ENCODE peak calls at places on chromosomes 6 and 20, in eight cellular contexts. Q is hepatocyte, O is fibroblast of villous mesenchyme, W is pancreas, V is uterus, Z is upper lobe of right lung, B is lower lobe of right lung, G is heart left ventricle. E is an unnamed sample.

GRCh38 chr6:46799657-46800056 is 6.5 kb downstream of the MEP1A start:
- DNase-seq in Z (no peak), O (no peak), G (no peak), V (no peak), W (no peak), Q (no peak), B (no peak), E (no peak)

GRCh38 chr20:46220808-46221207 is 87.5 kb downstream of the CDH22 start:
- DNase-seq in B (no peak), O (no peak), Z (no peak), Q (no peak), G (no peak), W (no peak), V (no peak), E (no peak)

GRCh38 chr6:143183735-143184134 is 123.0 kb downstream of the AIG1 start:
- DNase-seq in Q (no peak), W (no peak), V (no peak), B (no peak), Z (no peak), O (no peak), G (no peak), E (peak; percentile 50)

GRCh38 chr6:170267688-170268087 is 23.2 kb downstream of the DLL1 start:
- DNase-seq in O (no peak), G (no peak), Q (no peak), V (no peak), W (no peak), Z (no peak), B (peak; percentile 18), E (no peak)

GRCh38 chr6:34360556-34360955 is 31.9 kb downstream of the NUDT3 start:
- DNase-seq in W (no peak), Z (no peak), B (no peak), V (no peak), Q (no peak), G (no peak), O (peak; percentile 81), E (no peak)

GRCh38 chr20:856361-856775 is 22.9 kb downstream of the FAM110A start:
- DNase-seq in B (peak; percentile 60), Q (no peak), O (peak; percentile 36), V (no peak), Z (peak; percentile 76), G (no peak), W (no peak), E (no peak)

GRCh38 chr6:20159781-20160540 is 52.3 kb downstream of the MBOAT1 start:
- DNase-seq in W (no peak), O (peak; percentile 67), Z (no peak), G (no peak), B (no peak), Q (no peak), V (no peak), E (no peak)

GRCh38 chr6:54020311-54020710 is 90.9 kb upstream of the MLIP start:
- DNase-seq in Q (no peak), W (no peak), G (no peak), V (no peak), B (no peak), Z (no peak), O (peak; percentile 52), E (peak; percentile 10)

GRCh38 chr20:59752101-59752586 is 147.8 kb downstream of the PHACTR3 start:
- DNase-seq in G (peak; percentile 58), O (no peak), B (peak; percentile 63), V (no peak), Z (no peak), Q (no peak), W (peak; percentile 25), E (no peak)

GRCh38 chr6:1322725-1323219 is 10.9 kb downstream of the FOXQ1 start:
- DNase-seq in W (no peak), G (no peak), Z (no peak), Q (peak; percentile 67), O (peak; percentile 72), B (no peak), V (no peak), E (no peak)

GRCh38 chr6:30748851-30749540 is 4.6 kb upstream of the IER3 start:
- DNase-seq in Z (no peak), V (no peak), G (no peak), Q (no peak), B (no peak), W (no peak), O (no peak), E (no peak)

GRCh38 chr6:71043902-71044301 is 87.0 kb upstream of the B3GAT2 start:
- DNase-seq in Z (no peak), B (no peak), V (no peak), Q (no peak), W (no peak), O (no peak), G (no peak), E (no peak)

GRCh38 chr6:18845891-18846290 is 458.7 kb downstream of the RNF144B start:
- DNase-seq in Z (no peak), V (no peak), O (no peak), G (no peak), B (no peak), W (no peak), Q (no peak), E (no peak)

GRCh38 chr6:117518870-117519269 is 36.4 kb downstream of the DCBLD1 start:
- DNase-seq in B (no peak), G (no peak), Z (no peak), W (no peak), V (no peak), O (no peak), Q (no peak), E (no peak)

GRCh38 chr6:35449287-35449881 is 2.8 kb upstream of the FANCE start:
- DNase-seq in W (no peak), B (no peak), G (no peak), Q (peak; percentile 89), Z (no peak), O (peak; percentile 79), V (no peak), E (no peak)

GRCh38 chr6:157985378-157986155 is 3.9 kb downstream of the SYNJ2 start:
- DNase-seq in Q (peak; percentile 68), W (no peak), G (no peak), B (no peak), V (no peak), Z (peak; percentile 38), O (no peak), E (no peak)

GRCh38 chr6:116291701-116292396 is 12.1 kb upstream of the TSPYL1 start:
- DNase-seq in B (no peak), O (no peak), V (no peak), W (no peak), Q (no peak), Z (no peak), G (no peak), E (no peak)

GRCh38 chr6:66638099-66638498 is 931.1 kb upstream of the EYS start:
- DNase-seq in Z (no peak), O (no peak), Q (no peak), B (no peak), W (no peak), V (no peak), G (no peak), E (no peak)

GRCh38 chr6:138504764-138505689 is 5.7 kb upstream of the NHSL1 start:
- DNase-seq in Z (no peak), W (no peak), O (no peak), Q (no peak), B (no peak), G (no peak), V (no peak), E (no peak)

GRCh38 chr20:22333885-22334545 is 250.4 kb downstream of the FOXA2 start:
- DNase-seq in O (peak; percentile 58), B (peak; percentile 54), Q (peak; percentile 87), G (peak; percentile 44), Z (peak; percentile 67), V (no peak), W (peak; percentile 48), E (peak; percentile 18)

DNA sequence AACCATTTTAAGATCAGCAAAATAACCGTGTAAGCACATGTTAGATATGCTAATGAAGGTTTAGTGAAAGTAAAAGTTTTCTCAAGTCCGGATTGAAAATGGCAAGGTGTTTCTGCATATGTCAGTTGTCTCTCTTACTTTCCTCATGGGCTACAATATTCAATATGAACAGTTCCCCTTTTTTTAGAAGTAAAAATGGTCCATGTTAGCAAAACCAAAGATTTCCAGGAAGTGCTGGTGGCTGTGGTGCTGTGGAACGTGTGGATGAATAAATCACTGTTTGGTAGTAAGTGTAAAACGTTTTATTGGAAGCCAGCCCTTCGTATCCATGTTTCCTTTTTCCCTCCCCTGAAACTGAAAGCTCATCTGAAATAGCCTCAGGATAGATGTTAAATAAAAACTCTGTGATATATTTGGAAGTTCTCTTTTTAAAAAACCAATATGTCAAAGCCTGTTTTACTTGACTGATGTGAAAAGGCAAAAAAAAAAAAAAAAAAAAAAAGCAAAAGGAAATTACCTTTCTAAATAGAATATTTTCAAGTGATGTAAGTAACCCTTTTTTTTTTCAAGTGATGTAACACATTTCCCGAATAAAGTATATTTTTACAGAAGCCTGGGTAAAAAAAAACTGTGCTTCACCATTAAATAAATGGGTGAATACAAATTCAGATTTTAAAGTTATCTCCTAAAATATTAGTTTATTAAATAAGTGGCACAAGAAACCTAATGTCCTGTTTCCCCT is 41.9 kb downstream of the PLEKHG1 start:
- DNase-seq in O (peak; percentile 29), Q (no peak), B (no peak), G (no peak), Z (no peak), W (no peak), V (no peak), E (no peak)
- H3K4me3 ChIP-seq in O (no peak overlapping the region), Q (no peak overlapping the region), B (peak overlapping the region; percentile 15), G (peak overlapping the region; percentile 34), Z (peak overlapping the region; percentile 31), W (no peak overlapping the region), V (no peak overlapping the region), E (no peak overlapping the region)

GRCh38 chr6:32807020-32807580 is 9.7 kb downstream of the HLA-DOB start:
- DNase-seq in Q (no peak), V (no peak), G (no peak), W (no peak), Z (no peak), B (no peak), O (no peak), E (no peak)
- TF ChIP-seq CTCF in Q (no peak), V (no peak), G (no peak), W (no peak), Z (no peak), B (no peak), O (no peak), E (no peak)

DNA sequence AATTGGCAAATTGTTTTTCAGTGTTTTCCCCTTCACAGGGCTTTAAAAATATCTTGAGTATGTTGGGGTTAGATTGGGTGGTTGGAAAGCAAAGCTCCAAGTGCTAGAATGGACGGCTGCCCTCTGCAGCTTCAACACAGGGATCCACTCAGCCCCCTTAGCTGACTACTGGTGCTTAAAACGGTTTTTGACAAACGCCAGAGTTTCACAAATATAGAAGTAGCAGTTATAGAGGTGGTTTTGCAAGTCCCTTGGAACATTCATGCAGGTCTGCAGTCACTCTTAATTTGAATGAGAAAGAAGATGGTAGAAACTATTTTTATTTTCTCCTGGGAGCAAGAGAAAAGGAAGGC is 175.9 kb downstream of the ARID1B start:
- DNase-seq in W (no peak), B (no peak), G (no peak), V (no peak), O (no peak), Z (no peak), Q (peak; percentile 19), E (no peak)
- H3K4me3 ChIP-seq in W (no peak overlapping the region), B (no peak overlapping the region), G (peak overlapping the region; percentile 39), V (no peak overlapping the region), O (peak overlapping the region; percentile 32), Z (no peak overlapping the region), Q (no peak overlapping the region), E (peak overlapping the region; percentile 8)

DNA sequence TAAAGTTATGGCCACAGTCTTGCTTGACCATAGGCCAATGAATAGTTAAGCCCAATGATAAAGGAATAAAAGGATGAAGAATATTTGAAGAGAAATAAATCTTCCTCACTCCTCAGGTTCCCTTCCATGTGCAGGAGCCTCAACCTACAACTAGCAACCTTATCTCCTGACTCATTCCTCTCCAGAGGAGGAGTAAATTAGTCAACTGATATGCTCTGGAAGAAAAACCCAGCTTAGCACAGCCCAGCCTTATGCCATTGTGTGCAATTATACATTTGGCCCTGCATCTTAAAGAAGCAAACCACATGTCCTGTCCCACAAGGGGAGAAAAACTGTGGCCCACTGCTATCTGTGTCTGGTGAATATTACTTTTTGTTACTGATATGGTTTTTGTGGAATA is 82.1 kb downstream of the PHIP start:
- DNase-seq in O (no peak), W (no peak), V (no peak), Z (no peak), Q (no peak), G (no peak), B (no peak), E (no peak)
- TF ChIP-seq CTCF in O (no peak), W (no peak), V (no peak), Z (no peak), Q (no peak), G (no peak), B (no peak), E (no peak)